ENCODE peak calls at places on chromosomes 7 and 10, in eight cellular contexts. Y is neural crest cell, V is cardiac muscle cell, S is lung, D is GM12864, A is astrocyte of the spinal cord, H is tibial artery, E is GM23338. X is an unnamed sample.

GRCh38 chr7:157928171-157928794 is 591.5 kb downstream of the DNAJB6 start:
- DNase-seq in Y (no peak), S (no peak), E (no peak), H (no peak), V (no peak), D (no peak), A (no peak), X (no peak)

GRCh38 chr7:148697256-148697841 is 1.4 kb upstream of the CUL1 start:
- DNase-seq in Y (no peak), S (no peak), A (peak), E (no peak), H (peak), D (no peak), V (no peak), X (no peak)

GRCh38 chr10:7275761-7276440 is 134.9 kb downstream of the SFMBT2 start:
- DNase-seq in Y (no peak), H (no peak), V (no peak), E (no peak), A (no peak), D (no peak), S (no peak), X (no peak)

GRCh38 chr7:139821349-139822115 is 7.5 kb upstream of the TBXAS1 start:
- DNase-seq in Y (no peak), D (no peak), S (no peak), H (no peak), E (no peak), V (no peak), A (no peak), X (no peak)

GRCh38 chr7:38006559-38006958 is 86.1 kb downstream of the EPDR1 start:
- DNase-seq in A (no peak), Y (no peak), D (no peak), V (no peak), H (no peak), S (no peak), E (no peak), X (no peak)

GRCh38 chr10:103849212-103849877 is 6.0 kb downstream of the SH3PXD2A start:
- DNase-seq in Y (no peak), D (no peak), V (no peak), E (no peak), S (no peak), A (no peak), H (no peak), X (no peak)

GRCh38 chr7:95861041-95861440 is 88.7 kb downstream of the DYNC1I1 start:
- DNase-seq in V (no peak), S (no peak), H (no peak), E (peak), D (no peak), Y (no peak), A (peak), X (no peak)

GRCh38 chr10:80204193-80204714 is 1.1 kb downstream of the ANXA11 start:
- DNase-seq in Y (no peak), E (peak), D (no peak), V (peak), S (peak), A (peak), H (no peak), X (peak)

GRCh38 chr10:28400176-28400575 is 97.3 kb upstream of the MPP7 start:
- DNase-seq in A (no peak), V (no peak), H (no peak), S (no peak), Y (no peak), D (no peak), E (no peak), X (no peak)

GRCh38 chr10:22736134-22736533 is 21.8 kb upstream of the PIP4K2A start:
- DNase-seq in E (no peak), V (no peak), Y (no peak), H (no peak), S (no peak), A (no peak), D (no peak), X (no peak)

GRCh38 chr10:3239066-3239919 is 66.7 kb upstream of the PITRM1 start:
- DNase-seq in V (peak), D (peak), H (peak), E (peak), Y (peak), A (peak), S (peak), X (peak)

GRCh38 chr10:3241128-3242057 is 68.8 kb upstream of the PITRM1 start:
- DNase-seq in E (no peak), A (peak), Y (no peak), S (no peak), H (no peak), D (no peak), V (no peak), X (no peak)

GRCh38 chr10:3242251-3242650 is 69.7 kb upstream of the PITRM1 start:
- DNase-seq in S (no peak), H (no peak), A (no peak), V (no peak), D (no peak), Y (no peak), E (no peak), X (no peak)

GRCh38 chr10:3238115-3238871 is 65.7 kb upstream of the PITRM1 start:
- DNase-seq in D (no peak), A (no peak), E (no peak), V (peak), Y (no peak), S (no peak), H (no peak), X (no peak)

DNA sequence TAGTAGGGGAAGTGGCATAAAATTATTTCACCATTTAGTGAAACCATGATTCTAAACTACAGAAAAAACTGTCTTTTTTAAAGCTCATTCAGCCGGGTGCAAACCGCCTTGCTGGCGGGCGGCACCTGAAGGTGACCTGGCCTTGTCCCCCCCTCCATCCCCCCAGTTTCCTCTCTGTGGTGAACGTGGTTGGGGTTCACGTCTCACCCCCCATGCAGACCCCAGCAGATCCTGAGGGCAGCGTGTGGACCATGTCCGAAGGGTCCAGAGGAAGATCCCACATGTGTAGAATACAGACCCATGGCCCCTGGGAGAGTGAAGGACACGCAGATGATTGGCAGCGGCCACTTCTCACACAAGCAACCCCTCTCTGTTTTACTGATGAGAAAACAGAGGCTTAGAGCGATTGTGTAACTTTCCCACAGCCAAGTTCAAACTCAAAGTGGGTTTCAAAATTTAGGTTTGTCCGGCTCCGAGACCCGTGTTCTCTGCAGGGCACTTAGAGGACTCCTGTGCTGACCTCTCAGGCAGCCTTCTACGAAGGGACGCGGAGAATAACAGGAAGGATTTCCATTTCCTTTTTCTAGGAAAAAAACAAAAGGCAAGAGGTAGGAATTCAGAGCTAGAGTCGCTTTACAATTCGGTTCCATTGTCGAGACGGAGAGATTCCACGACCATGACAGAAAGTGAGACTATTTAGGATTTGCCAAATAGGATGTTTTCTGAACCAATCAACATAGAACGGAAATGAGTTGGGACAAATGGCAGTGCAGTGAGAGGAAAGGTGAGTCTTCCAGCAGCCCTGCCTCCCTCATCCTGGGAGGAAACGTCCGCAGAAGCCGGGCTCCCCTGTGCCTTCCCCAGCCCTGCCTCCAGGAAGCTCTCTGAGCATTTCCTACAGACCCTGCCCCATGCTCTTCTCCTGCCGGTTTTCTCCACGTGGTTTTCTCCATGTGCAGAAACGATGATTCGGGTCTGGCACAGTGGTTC is 67.6 kb upstream of the PITRM1 start:
- DNase-seq in V (no peak), D (no peak), Y (no peak), H (no peak), A (no peak), E (no peak), S (no peak), X (no peak)
- TF ChIP-seq CTCF in V (no peak), D (no peak), Y (no peak), H (no peak), A (no peak), E (no peak), S (no peak), X (no peak)

GRCh38 chr7:77897004-77897547 is 98.5 kb downstream of the PHTF2 start:
- DNase-seq in H (no peak), V (no peak), A (no peak), Y (no peak), D (no peak), S (no peak), E (no peak), X (no peak)

GRCh38 chr7:77888998-77889397 is 90.4 kb downstream of the PHTF2 start:
- DNase-seq in E (no peak), V (no peak), S (no peak), H (no peak), Y (no peak), A (no peak), D (no peak), X (no peak)

GRCh38 chr7:77895905-77896304 is 97.3 kb downstream of the PHTF2 start:
- DNase-seq in A (no peak), D (no peak), Y (no peak), S (no peak), V (no peak), H (no peak), E (no peak), X (no peak)

GRCh38 chr7:77894574-77895091 is 96.1 kb downstream of the PHTF2 start:
- DNase-seq in V (no peak), H (no peak), Y (no peak), A (no peak), D (no peak), S (no peak), E (no peak), X (no peak)

DNA sequence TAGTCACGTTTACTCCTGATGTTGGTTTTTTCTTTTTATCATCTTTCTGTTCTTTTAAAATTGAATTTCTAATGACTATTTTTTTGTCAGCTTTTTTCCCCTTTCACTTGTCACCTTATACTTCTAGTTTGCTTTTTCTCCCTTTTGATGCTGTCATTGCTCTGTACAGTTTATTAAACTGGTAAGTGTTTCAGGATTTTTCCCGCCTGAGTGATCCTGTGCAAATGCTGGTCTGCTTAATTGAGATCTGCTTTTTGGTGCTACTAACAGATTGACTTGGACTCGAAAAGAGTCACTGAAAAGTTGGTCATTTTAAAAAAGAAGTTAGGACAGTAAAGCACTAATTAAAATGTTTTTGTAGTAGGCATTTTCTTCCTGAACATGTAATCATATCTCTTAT is 95.2 kb downstream of the PHTF2 start:
- DNase-seq in S (no peak), H (no peak), Y (no peak), D (no peak), E (no peak), V (no peak), A (no peak), X (no peak)
- TF ChIP-seq CTCF in S (no peak), H (no peak), Y (no peak), D (no peak), E (no peak), V (no peak), A (no peak), X (no peak)

DNA sequence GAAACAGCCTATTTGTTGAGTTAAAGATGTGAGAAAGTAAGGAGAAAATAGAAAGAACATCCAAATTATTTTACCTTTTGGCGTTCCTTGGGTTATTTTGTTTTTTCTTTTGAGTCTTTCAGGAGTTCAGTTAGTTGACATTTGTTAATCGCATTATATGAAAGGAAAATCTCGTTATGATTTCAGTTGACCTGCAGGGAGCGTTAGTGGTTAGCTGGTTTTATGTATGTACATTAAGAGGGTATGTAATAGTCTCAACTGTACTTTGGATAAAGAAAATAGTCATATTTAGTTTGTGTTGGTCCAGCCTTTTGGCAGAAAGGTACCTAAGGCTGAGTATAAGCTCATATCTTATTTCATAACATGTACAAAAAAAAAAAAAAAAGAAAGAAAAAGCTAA is 4.0 kb downstream of the BMPER start:
- DNase-seq in A (no peak), H (no peak), V (no peak), Y (no peak), E (no peak), S (no peak), D (no peak), X (no peak)
- TF ChIP-seq CTCF in A (no peak), H (no peak), V (no peak), Y (no peak), E (no peak), S (no peak), D (no peak), X (no peak)

DNA sequence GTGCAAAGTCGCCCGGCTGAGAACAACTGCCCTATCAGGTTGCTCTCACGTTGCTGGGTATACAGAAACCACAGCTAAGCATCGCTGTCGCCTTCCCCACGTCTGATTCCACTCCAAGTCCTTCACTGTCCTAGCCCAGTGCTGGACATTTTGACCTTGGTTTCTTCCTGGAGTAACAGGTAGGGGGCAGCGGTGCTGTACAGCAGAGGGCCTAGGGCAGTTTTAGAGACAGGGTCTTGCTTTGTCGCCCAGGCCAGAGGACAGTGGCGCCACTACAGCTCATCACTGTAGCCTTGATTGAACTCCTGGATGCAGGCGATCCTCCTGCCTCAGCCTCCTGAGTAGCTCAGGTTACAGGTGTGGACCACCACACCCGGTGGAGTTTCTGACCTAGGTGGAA is 2.6 kb downstream of the CLDN15 start:
- DNase-seq in Y (no peak), E (peak), V (no peak), H (no peak), A (no peak), D (no peak), S (no peak), X (no peak)
- TF ChIP-seq CTCF in Y (peak), E (peak), V (peak), H (no peak), A (peak), D (peak), S (no peak), X (no peak)

DNA sequence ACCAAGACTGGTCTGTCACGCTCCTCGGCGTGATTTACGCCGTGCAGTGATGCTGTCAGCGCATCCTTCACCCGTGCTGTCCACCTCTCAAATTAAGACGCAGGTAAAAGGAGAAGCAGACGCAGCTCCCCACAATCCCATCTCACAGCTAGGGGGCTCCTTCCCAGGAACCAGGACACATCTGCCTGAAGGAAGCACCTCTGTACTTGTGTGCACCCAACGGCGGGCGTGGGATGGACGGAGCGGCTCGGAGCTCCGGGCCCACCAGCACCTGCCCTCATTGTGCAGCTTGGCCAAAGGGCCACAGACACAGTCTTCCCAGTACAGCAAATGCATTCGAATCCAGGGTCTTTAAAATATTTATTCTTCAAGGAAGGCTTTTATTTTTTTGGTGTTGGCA is 55.3 kb downstream of the STK32C start:
- DNase-seq in Y (no peak), V (no peak), E (peak), S (no peak), D (no peak), A (no peak), H (no peak), X (no peak)
- TF ChIP-seq CTCF in Y (no peak), V (peak), E (peak), S (no peak), D (no peak), A (no peak), H (no peak), X (no peak)

GRCh38 chr10:62252051-62252450 is 16.6 kb downstream of the RTKN2 start:
- DNase-seq in D (no peak), Y (no peak), E (no peak), S (no peak), A (no peak), H (no peak), V (no peak), X (no peak)

GRCh38 chr10:62244785-62245595 is 23.7 kb downstream of the RTKN2 start:
- DNase-seq in E (peak), A (peak), H (no peak), S (no peak), D (peak), V (peak), Y (no peak), X (no peak)

GRCh38 chr10:62249974-62250373 is 18.7 kb downstream of the RTKN2 start:
- DNase-seq in D (no peak), S (no peak), H (no peak), E (no peak), Y (no peak), V (no peak), A (no peak), X (no peak)

GRCh38 chr10:62250594-62251198 is 17.9 kb downstream of the RTKN2 start:
- DNase-seq in A (peak), Y (no peak), S (no peak), H (no peak), D (no peak), E (no peak), V (no peak), X (no peak)

GRCh38 chr10:62248465-62248864 is 20.2 kb downstream of the RTKN2 start:
- DNase-seq in Y (no peak), D (no peak), E (no peak), V (no peak), S (no peak), A (peak), H (no peak), X (no peak)
- TF ChIP-seq CTCF in Y (peak), D (no peak), E (no peak), V (peak), S (no peak), A (peak), H (no peak), X (no peak)

DNA sequence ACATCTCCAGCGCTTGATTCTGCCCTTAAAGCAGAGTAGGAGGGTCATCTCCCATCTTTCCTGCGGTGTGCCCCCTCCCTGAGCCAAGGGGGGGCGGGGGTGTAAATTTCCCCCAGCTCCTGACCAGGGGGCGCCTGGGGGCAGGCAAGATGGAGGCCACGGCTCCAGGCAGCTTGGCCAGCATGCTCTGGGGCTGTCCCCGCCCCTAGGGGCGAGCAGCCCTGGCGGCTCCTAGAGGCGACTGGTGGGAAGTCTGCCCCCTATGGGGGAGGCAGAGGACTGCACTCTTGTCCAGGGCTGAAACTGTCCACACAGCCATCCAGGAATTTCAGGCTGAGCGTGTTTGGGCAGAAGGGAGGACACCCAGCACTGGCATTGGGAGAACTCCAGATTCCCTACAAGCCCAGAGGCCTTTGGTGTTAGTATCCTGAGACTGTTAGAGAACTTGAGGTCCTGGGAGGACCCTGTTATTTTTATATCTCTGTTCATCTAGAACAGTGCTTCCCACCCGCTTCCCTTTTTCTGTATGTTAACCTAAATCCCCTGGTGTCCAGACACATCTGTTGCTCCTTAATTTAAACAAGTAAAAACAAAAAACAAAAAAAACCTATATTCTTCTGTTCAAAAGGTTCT is 4.6 kb downstream of the STRA8 start:
- DNase-seq in H (no peak), V (no peak), S (peak), E (peak), D (no peak), A (no peak), Y (no peak), X (no peak)
- TF ChIP-seq CTCF in H (no peak), V (peak), S (no peak), E (peak), D (peak), A (peak), Y (peak), X (no peak)

GRCh38 chr7:36389371-36390198 is at the start of gene ANLN:
- DNase-seq in V (peak), H (peak), Y (peak), E (peak), S (peak), A (peak), D (peak), X (peak)
- TF ChIP-seq CTCF in V (no peak), H (no peak), Y (no peak), E (no peak), S (no peak), A (no peak), D (no peak), X (no peak)

GRCh38 chr10:78452782-78453181 is 419.1 kb downstream of the RPS24 start:
- DNase-seq in D (no peak), A (no peak), E (no peak), Y (no peak), H (peak), V (no peak), S (no peak), X (no peak)
- TF ChIP-seq CTCF in D (no peak), A (no peak), E (no peak), Y (no peak), H (no peak), V (no peak), S (no peak), X (no peak)